ENCODE peak calls at places on chromosome 2, in five cellular contexts. P, Q, B, D and I are unnamed samples.

GRCh38 chr2:235595420-235596010 is 101.7 kb downstream of the AGAP1 start:
- DNase-seq in D (peak; percentile 51), P (peak; percentile 76), Q (peak; percentile 65), B (peak; percentile 80), I (no peak)

GRCh38 chr2:182378759-182379158 is 48.1 kb downstream of the PDE1A start:
- DNase-seq in B (no peak), D (no peak), Q (no peak), P (no peak), I (no peak)

GRCh38 chr2:70842401-70842800 is 6.8 kb upstream of the CD207 start:
- DNase-seq in P (no peak), D (no peak), B (no peak), Q (no peak), I (no peak)

GRCh38 chr2:196403471-196403870 is 232.1 kb upstream of the STK17B start:
- DNase-seq in Q (no peak), P (peak; percentile 88), D (peak; percentile 80), B (peak; percentile 40), I (no peak)

GRCh38 chr2:98476192-98476868 is 31.7 kb downstream of the INPP4A start:
- DNase-seq in P (no peak), D (no peak), B (peak; percentile 30), Q (no peak), I (no peak)

GRCh38 chr2:197997083-197997541 is 192.7 kb downstream of the PLCL1 start:
- DNase-seq in P (no peak), D (no peak), Q (no peak), B (no peak), I (no peak)

GRCh38 chr2:215439404-215439803 is 3.5 kb upstream of the FN1 start:
- DNase-seq in Q (no peak), D (no peak), P (no peak), B (peak; percentile 34), I (no peak)

GRCh38 chr2:71833855-71834554 is 313.7 kb downstream of the CYP26B1 start:
- DNase-seq in B (peak; percentile 76), D (no peak), Q (peak; percentile 63), P (no peak), I (no peak)

GRCh38 chr2:149090706-149091105 is 52.2 kb downstream of the LYPD6B start:
- DNase-seq in B (peak; percentile 18), D (peak; percentile 27), P (no peak), Q (no peak), I (no peak)

GRCh38 chr2:149089068-149089467 is 50.6 kb downstream of the LYPD6B start:
- DNase-seq in D (no peak), B (no peak), Q (no peak), P (no peak), I (no peak)

GRCh38 chr2:149082781-149083180 is 44.3 kb downstream of the LYPD6B start:
- DNase-seq in D (no peak), Q (no peak), P (no peak), B (no peak), I (no peak)

GRCh38 chr2:149084924-149085795 is 46.7 kb downstream of the LYPD6B start:
- DNase-seq in P (no peak), B (no peak), Q (no peak), D (no peak), I (no peak)

GRCh38 chr2:149087751-149088150 is 49.3 kb downstream of the LYPD6B start:
- DNase-seq in D (no peak), Q (no peak), B (no peak), P (no peak), I (no peak)
- TF ChIP-seq CTCF in D (peak; percentile 38), Q (no peak), B (peak; percentile 22), P (peak; percentile 37), I (no peak)

GRCh38 chr2:28247326-28247725 is 145.3 kb upstream of the FOSL2 start:
- DNase-seq in D (no peak), B (peak; percentile 63), P (no peak), Q (no peak), I (no peak)
- H3K4me3 ChIP-seq in D (no peak overlapping the region), B (no peak overlapping the region), P (no peak overlapping the region), Q (no peak overlapping the region), I (no peak overlapping the region)

GRCh38 chr2:135797497-135798274 is 39.3 kb downstream of the LCT start:
- DNase-seq in P (peak; percentile 69), B (peak; percentile 83), Q (peak; percentile 67), D (peak; percentile 43), I (peak; percentile 83)

GRCh38 chr2:135798275-135798705 is 38.7 kb downstream of the LCT start:
- DNase-seq in Q (no peak), D (no peak), B (no peak), P (no peak), I (no peak)

GRCh38 chr2:135799738-135800137 is 37.2 kb downstream of the LCT start:
- DNase-seq in D (no peak), P (no peak), B (no peak), Q (no peak), I (no peak)

GRCh38 chr2:135800513-135801460 is 36.2 kb downstream of the LCT start:
- DNase-seq in Q (no peak), P (no peak), B (no peak), D (no peak), I (no peak)

GRCh38 chr2:135798762-135799161 is 38.2 kb downstream of the LCT start:
- DNase-seq in Q (no peak), D (no peak), B (peak; percentile 14), P (no peak), I (no peak)
- TF ChIP-seq CTCF in Q (no peak), D (peak; percentile 29), B (peak; percentile 28), P (peak; percentile 34), I (no peak)

DNA sequence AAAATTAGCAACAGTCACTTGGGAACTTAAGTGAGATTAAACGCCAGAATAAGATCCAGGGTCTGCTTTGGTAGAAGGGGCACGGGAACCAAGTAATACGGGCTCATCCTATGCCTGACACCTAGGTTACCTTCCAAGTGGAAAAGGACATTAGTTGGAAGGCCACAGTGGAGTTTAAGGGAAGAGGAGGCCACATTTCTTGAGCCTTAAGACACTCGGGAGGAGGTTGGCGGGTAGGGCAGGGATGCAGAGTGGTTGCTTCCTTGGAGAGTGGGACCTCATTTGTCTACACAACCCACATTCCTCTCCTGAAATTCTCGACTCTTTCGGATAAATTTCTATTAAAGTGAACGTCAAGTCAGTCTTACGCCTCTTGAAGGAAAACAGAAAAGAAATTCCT is 510 bp upstream of the DNAH6 start:
- DNase-seq in P (no peak), Q (no peak), D (no peak), B (no peak), I (no peak)
- H3K4me3 ChIP-seq in P (peak overlapping the region; percentile 58), Q (peak overlapping the region; percentile 50), D (peak overlapping the region; percentile 81), B (peak overlapping the region; percentile 72), I (peak overlapping the region; percentile 48)

GRCh38 chr2:88691339-88692183 is at the start of gene RPIA:
- DNase-seq in D (peak; percentile 95), B (peak; percentile 98), P (peak; percentile 99), Q (peak; percentile 99), I (peak; percentile 100)
- TF ChIP-seq CTCF in D (peak; percentile 18), B (peak; percentile 33), P (peak; percentile 55), Q (peak; percentile 71), I (peak; percentile 78)

GRCh38 chr2:44774826-44775492 is 166.5 kb upstream of the SIX3 start:
- DNase-seq in B (no peak), P (no peak), D (no peak), Q (no peak), I (no peak)

GRCh38 chr2:44778221-44778654 is 163.3 kb upstream of the SIX3 start:
- DNase-seq in B (no peak), Q (no peak), P (no peak), D (no peak), I (no peak)

GRCh38 chr2:44778671-44779476 is 162.6 kb upstream of the SIX3 start:
- DNase-seq in P (no peak), Q (no peak), B (no peak), D (no peak), I (no peak)

GRCh38 chr2:44777542-44777941 is 164.0 kb upstream of the SIX3 start:
- DNase-seq in B (no peak), Q (no peak), D (no peak), P (no peak), I (no peak)

GRCh38 chr2:44776924-44777480 is 164.5 kb upstream of the SIX3 start:
- DNase-seq in P (no peak), B (no peak), D (no peak), Q (no peak), I (no peak)
- H3K4me3 ChIP-seq in P (no peak overlapping the region), B (no peak overlapping the region), D (no peak overlapping the region), Q (no peak overlapping the region), I (no peak overlapping the region)